ENCODE peak calls at places on chromosome 6, in nine cellular contexts. Z is stimulated activated naive CD8-positive, alpha-beta T cell treated with anti-CD3 and anti-CD28 coated beads, Interleukin-15, Interleukin-2, amounts not matched to agents 100 U/mL and 50 U/mL, for 24 hours; I is CD8-positive, alpha-beta memory T cell; U is progenitor cell of endocrine pancreas; Y is endodermal cell; L is IMR-90; J is ureter; S is naive B cell; X is stimulated activated CD8-positive, alpha-beta memory T cell treated with anti-CD3 and anti-CD28 coated beads, Interleukin-7, amount 100 ng/mL, for 4 hours. N is an unnamed sample.

GRCh38 chr6:133809406-133809805 is 79.5 kb upstream of the TCF21 start:
- DNase-seq in Z (no peak), I (no peak), U (no peak), Y (no peak), L (peak; percentile 48), J (no peak), S (no peak), X (no peak), N (no peak)

GRCh38 chr6:36104836-36105235 is 25.5 kb upstream of the MAPK13 start:
- DNase-seq in Z (no peak), I (no peak), U (no peak), Y (no peak), L (peak; percentile 57), J (no peak), S (no peak), X (no peak), N (no peak)

GRCh38 chr6:133689863-133690262 is 199.1 kb upstream of the TCF21 start:
- DNase-seq in Z (no peak), I (no peak), U (no peak), Y (no peak), L (no peak), J (no peak), S (no peak), X (no peak), N (no peak)

GRCh38 chr6:27604986-27605385 is 132.1 kb upstream of the ZNF184 start:
- DNase-seq in Z (no peak), I (no peak), U (no peak), Y (peak; percentile 61), L (no peak), J (no peak), S (no peak), X (no peak), N (no peak)

GRCh38 chr6:157110620-157111019 is 212.7 kb downstream of the TMEM242 start:
- DNase-seq in Z (no peak), I (no peak), U (no peak), Y (no peak), L (peak; percentile 85), J (no peak), S (no peak), X (no peak), N (no peak)

GRCh38 chr6:15479761-15480160 is 183.1 kb downstream of the DTNBP1 start:
- DNase-seq in Z (no peak), I (no peak), U (no peak), Y (peak; percentile 40), L (no peak), J (no peak), S (no peak), X (no peak), N (no peak)

GRCh38 chr6:32968093-32968769 is at the start of gene BRD2:
- DNase-seq in Z (peak; percentile 97), I (peak; percentile 94), U (peak; percentile 94), Y (peak; percentile 98), L (peak; percentile 95), J (peak; percentile 97), S (peak; percentile 99), X (peak; percentile 94), N (peak; percentile 98)

GRCh38 chr6:150150821-150151646 is 8.2 kb downstream of the PPP1R14C start:
- DNase-seq in Z (no peak), I (no peak), U (no peak), Y (no peak), L (no peak), J (no peak), S (no peak), X (no peak), N (no peak)

GRCh38 chr6:28907394-28907793 is 16.4 kb downstream of the TRIM27 start:
- DNase-seq in Z (no peak), I (no peak), U (no peak), Y (no peak), L (peak; percentile 96), J (no peak), S (no peak), X (no peak), N (no peak)

GRCh38 chr6:110652520-110652919 is 162.7 kb downstream of the CDK19 start:
- DNase-seq in Z (no peak), I (no peak), U (no peak), Y (no peak), L (peak; percentile 41), J (no peak), S (no peak), X (no peak), N (no peak)

GRCh38 chr6:134740473-134741192 is 209.3 kb downstream of the ALDH8A1 start:
- DNase-seq in Z (no peak), I (no peak), U (no peak), Y (no peak), L (peak; percentile 60), J (no peak), S (no peak), X (no peak), N (no peak)

GRCh38 chr6:35363293-35363750 is 21.0 kb downstream of the PPARD start:
- DNase-seq in Z (no peak), I (no peak), U (no peak), Y (peak; percentile 57), L (peak; percentile 39), J (no peak), S (no peak), X (no peak), N (no peak)

GRCh38 chr6:70811788-70812187 is 144.1 kb downstream of the SMAP1 start:
- DNase-seq in Z (no peak), I (no peak), U (no peak), Y (no peak), L (peak; percentile 62), J (no peak), S (no peak), X (no peak), N (no peak)

GRCh38 chr6:22326500-22326899 is 29.7 kb upstream of the PRL start:
- DNase-seq in Z (no peak), I (no peak), U (no peak), Y (no peak), L (no peak), J (no peak), S (no peak), X (no peak), N (no peak)

GRCh38 chr6:23003671-23004598 is 434.6 kb downstream of the HDGFL1 start:
- DNase-seq in Z (no peak), I (no peak), U (no peak), Y (no peak), L (peak; percentile 86), J (no peak), S (no peak), X (no peak), N (no peak)

GRCh38 chr6:134177753-134178229 is 125.4 kb upstream of the SLC2A12 start:
- DNase-seq in Z (no peak), I (no peak), U (no peak), Y (no peak), L (peak; percentile 69), J (no peak), S (no peak), X (no peak), N (no peak)

GRCh38 chr6:137798261-137798660 is 68.8 kb upstream of the TNFAIP3 start:
- DNase-seq in Z (no peak), I (no peak), U (no peak), Y (no peak), L (no peak), J (no peak), S (no peak), X (no peak), N (no peak)

GRCh38 chr6:26329763-26330511 is 35.1 kb upstream of the BTN3A2 start:
- DNase-seq in Z (peak; percentile 75), I (peak; percentile 23), U (no peak), Y (peak; percentile 89), L (peak; percentile 68), J (no peak), S (no peak), X (no peak), N (peak; percentile 74)

GRCh38 chr6:14676084-14676483 is 558.5 kb downstream of the CD83 start:
- DNase-seq in Z (no peak), I (no peak), U (no peak), Y (no peak), L (peak; percentile 79), J (no peak), S (no peak), X (no peak), N (no peak)

GRCh38 chr6:119612871-119613515 is 263.4 kb upstream of the MAN1A1 start:
- DNase-seq in Z (no peak), I (no peak), U (no peak), Y (no peak), L (peak; percentile 52), J (no peak), S (no peak), X (no peak), N (no peak)

GRCh38 chr6:38483526-38483925 is 156.2 kb downstream of the BTBD9 start:
- DNase-seq in Z (no peak), I (no peak), U (no peak), Y (no peak), L (no peak), J (no peak), S (peak; percentile 49), X (no peak), N (no peak)

GRCh38 chr6:138454976-138455706 is 44.2 kb downstream of the NHSL1 start:
- DNase-seq in Z (peak; percentile 56), I (peak; percentile 52), U (no peak), Y (no peak), L (no peak), J (no peak), S (peak; percentile 43), X (peak; percentile 48), N (peak; percentile 81)

N was measured in activated CD8-positive, alpha-beta T cell treated with anti-CD3 and anti-CD28 coated beads, Interleukin-2, amount 10 ng/mL, durations not matched to agents 7 days and 5 days.